ENCODE peak calls at places on chromosomes 5 and 9, in seven cellular contexts. T is heart right ventricle; L is CD8-positive, alpha-beta T cell; U is CD4-positive, alpha-beta T cell; A is pancreas; Q is mucosa of descending colon; K is BE2C. Y is an unnamed sample.
A peak's percentile ranks its signal among the peaks of the same experiment; 100 is the strongest.

GRCh38 chr9:100852088-100852487 is 176.4 kb upstream of the PLPPR1 start:
- DNase-seq in U (no peak), A (no peak), Q (no peak), K (no peak), L (no peak), T (no peak), Y (no peak)

GRCh38 chr5:24364711-24365110 is 280.1 kb downstream of the CDH10 start:
- DNase-seq in T (no peak), L (no peak), U (no peak), A (no peak), K (peak; percentile 78), Q (no peak), Y (no peak)

GRCh38 chr9:76586555-76587314 is 127.8 kb downstream of the GCNT1 start:
- DNase-seq in U (no peak), K (no peak), A (peak; percentile 38), L (no peak), T (no peak), Q (no peak), Y (no peak)

GRCh38 chr5:150376799-150377771 is 19.6 kb downstream of the TCOF1 start:
- DNase-seq in U (no peak), Q (no peak), A (no peak), L (no peak), K (no peak), T (no peak), Y (no peak)

GRCh38 chr9:28365736-28366135 is 792.5 kb upstream of the C9orf72 start:
- DNase-seq in Q (no peak), K (no peak), U (no peak), T (no peak), L (no peak), A (no peak), Y (no peak)

GRCh38 chr9:4143951-4144717 is 155.7 kb downstream of the GLIS3 start:
- DNase-seq in Q (no peak), K (no peak), L (no peak), T (no peak), A (no peak), U (no peak), Y (no peak)

GRCh38 chr9:6564370-6564769 is 81.2 kb downstream of the GLDC start:
- DNase-seq in U (no peak), K (no peak), L (no peak), A (no peak), Q (no peak), T (no peak), Y (no peak)

GRCh38 chr9:74742792-74743389 is 144.8 kb downstream of the TRPM6 start:
- DNase-seq in U (no peak), K (peak; percentile 27), T (no peak), L (no peak), A (no peak), Q (no peak), Y (no peak)

GRCh38 chr5:126003309-126003708 is 419.9 kb upstream of the GRAMD2B start:
- DNase-seq in A (no peak), T (peak; percentile 20), U (no peak), Q (no peak), K (peak; percentile 26), L (no peak), Y (peak; percentile 50)

GRCh38 chr5:109161914-109162683 is 247.7 kb downstream of the PJA2 start:
- DNase-seq in Q (no peak), A (no peak), K (no peak), T (no peak), L (no peak), U (no peak), Y (no peak)

GRCh38 chr9:35110327-35110758 is 5.3 kb downstream of the ATOSB start:
- DNase-seq in U (no peak), A (no peak), L (no peak), T (no peak), Q (no peak), K (no peak), Y (no peak)

GRCh38 chr5:67963789-67964519 is 251.6 kb upstream of the PIK3R1 start:
- DNase-seq in K (no peak), U (no peak), Q (peak; percentile 50), T (no peak), A (peak; percentile 35), L (no peak), Y (no peak)

GRCh38 chr9:136488247-136489214 is 5.7 kb upstream of the SEC16A start:
- DNase-seq in L (peak; percentile 68), U (peak; percentile 75), Q (peak; percentile 88), A (peak; percentile 72), T (peak; percentile 69), K (peak; percentile 65), Y (peak; percentile 67)

GRCh38 chr9:34185778-34186551 is 7.1 kb downstream of the UBAP1 start:
- DNase-seq in K (no peak), T (peak; percentile 64), U (no peak), Q (no peak), A (peak; percentile 41), L (no peak), Y (no peak)

GRCh38 chr9:84379740-84380139 is 39.2 kb upstream of the SLC28A3 start:
- DNase-seq in L (no peak), Q (no peak), T (no peak), K (no peak), U (no peak), A (no peak), Y (no peak)

GRCh38 chr5:116557669-116558271 is 16.9 kb downstream of the SEMA6A start:
- DNase-seq in K (no peak), T (no peak), A (no peak), L (no peak), Q (no peak), U (no peak), Y (no peak)
- TF ChIP-seq CTCF in K (peak; percentile 82), T (peak; percentile 64), A (peak; percentile 38), L (no peak), Q (peak; percentile 24), U (no peak), Y (peak; percentile 72)

GRCh38 chr9:22229069-22229468 is 217.6 kb upstream of the DMRTA1 start:
- DNase-seq in L (no peak), Q (no peak), K (no peak), T (no peak), U (no peak), A (no peak), Y (no peak)
- H3K9me3 ChIP-seq in L (no peaks in the 10 kb centered on the region), Q (peaks cover 8% of the 10 kb centered on the region), K (no peaks in the 10 kb centered on the region), T (no peaks in the 10 kb centered on the region), U (no peaks in the 10 kb centered on the region), A (no peaks in the 10 kb centered on the region), Y (peaks cover 32% of the 10 kb centered on the region)

GRCh38 chr9:69036799-69037198 is 1.2 kb downstream of the FXN start:
- DNase-seq in T (no peak), K (no peak), A (no peak), Q (no peak), U (no peak), L (no peak), Y (no peak)

GRCh38 chr9:69034071-69034470 is 1.5 kb upstream of the FXN start:
- DNase-seq in U (no peak), K (no peak), L (no peak), A (no peak), T (no peak), Q (no peak), Y (no peak)

GRCh38 chr9:69036319-69036718 is 767 bp downstream of the FXN start:
- DNase-seq in Q (no peak), L (no peak), T (no peak), A (peak; percentile 32), U (peak; percentile 6), K (no peak), Y (no peak)

GRCh38 chr9:69030851-69031645 is 4.5 kb upstream of the FXN start:
- DNase-seq in U (no peak), A (no peak), Q (no peak), L (no peak), K (no peak), T (no peak), Y (no peak)

GRCh38 chr9:69035438-69036316 is at the start of gene FXN:
- DNase-seq in A (peak; percentile 77), K (peak; percentile 85), L (peak; percentile 73), T (peak; percentile 83), Q (peak; percentile 93), U (peak; percentile 74), Y (peak; percentile 86)
- TF ChIP-seq CTCF in A (peak; percentile 99), K (peak; percentile 93), L (peak; percentile 96), T (peak; percentile 100), Q (peak; percentile 99), U (peak; percentile 98), Y (peak; percentile 100)

DNA sequence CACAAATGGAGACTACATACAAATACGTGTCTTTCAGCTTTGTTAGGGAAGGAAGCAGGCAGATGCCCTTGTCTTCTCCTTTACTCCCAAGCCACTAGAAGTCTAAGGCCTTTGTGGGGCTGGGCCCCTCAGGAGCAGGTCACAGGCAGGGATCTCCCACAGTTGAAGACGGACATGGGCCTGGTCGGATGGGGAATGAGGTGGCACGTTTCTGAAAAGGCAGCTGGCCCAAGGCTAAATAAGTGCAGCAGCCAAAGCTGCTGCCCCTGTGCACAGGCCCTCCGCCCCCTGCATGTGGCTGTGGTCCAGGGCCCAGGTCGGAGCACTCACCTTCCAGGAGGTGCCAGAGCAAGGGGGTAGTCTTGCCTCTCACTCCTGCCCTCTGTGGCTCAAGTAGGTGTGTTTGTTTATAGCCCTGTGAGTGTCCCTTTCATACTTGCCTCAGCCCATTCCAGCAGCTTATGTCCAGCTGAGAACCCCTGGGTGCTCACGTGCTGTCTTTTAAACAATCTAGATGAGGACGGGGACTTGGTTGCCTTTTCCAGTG is 1.8 kb downstream of the SQSTM1 start:
- DNase-seq in U (no peak), T (no peak), K (no peak), A (no peak), L (no peak), Q (peak; percentile 34), Y (no peak)
- H3K9me3 ChIP-seq in U (no peaks in the 10 kb centered on the region), T (no peaks in the 10 kb centered on the region), K (no peaks in the 10 kb centered on the region), A (no peaks in the 10 kb centered on the region), L (no peaks in the 10 kb centered on the region), Q (no peaks in the 10 kb centered on the region), Y (no peaks in the 10 kb centered on the region)

Y was measured in left ventricle myocardium inferior.